ENCODE peak calls at places on chromosomes 16 and 17, in five cellular contexts. One of them, this sample, is unnamed.

GRCh38 chr17:33436321-33436720 is 143.2 kb upstream of the ASIC2 start:
- DNase-seq in mammary epithelial cell: peak; percentile 37
- DNase-seq in left ventricle myocardium inferior: no peak
- DNase-seq in breast epithelium: no peak
- DNase-seq in small intestine: no peak
- DNase-seq in this sample: no peak

GRCh38 chr16:787978-788398 is at the start of gene RPUSD1:
- DNase-seq in mammary epithelial cell: no peak
- DNase-seq in left ventricle myocardium inferior: peak; percentile 25
- DNase-seq in breast epithelium: no peak
- DNase-seq in small intestine: no peak
- DNase-seq in this sample: peak; percentile 48

GRCh38 chr16:66984902-66985311 is 3.5 kb upstream of the CES4A start:
- DNase-seq in mammary epithelial cell: no peak
- DNase-seq in left ventricle myocardium inferior: no peak
- DNase-seq in breast epithelium: no peak
- DNase-seq in small intestine: no peak
- DNase-seq in this sample: no peak

GRCh38 chr16:89811321-89811720 is 5.1 kb downstream of the FANCA start:
- DNase-seq in mammary epithelial cell: no peak
- DNase-seq in left ventricle myocardium inferior: no peak
- DNase-seq in breast epithelium: no peak
- DNase-seq in small intestine: peak; percentile 36
- DNase-seq in this sample: no peak

GRCh38 chr17:64213995-64214507 is 49.0 kb downstream of the TEX2 start:
- DNase-seq in mammary epithelial cell: no peak
- DNase-seq in left ventricle myocardium inferior: no peak
- DNase-seq in breast epithelium: no peak
- DNase-seq in small intestine: no peak
- DNase-seq in this sample: no peak

GRCh38 chr16:50021509-50021908 is 3.5 kb upstream of the CNEP1R1 start:
- DNase-seq in mammary epithelial cell: peak; percentile 3
- DNase-seq in left ventricle myocardium inferior: no peak
- DNase-seq in breast epithelium: no peak
- DNase-seq in small intestine: no peak
- DNase-seq in this sample: no peak

GRCh38 chr16:74862743-74863244 is 88.2 kb upstream of the FA2H start:
- DNase-seq in mammary epithelial cell: peak; percentile 49
- DNase-seq in left ventricle myocardium inferior: no peak
- DNase-seq in breast epithelium: no peak
- DNase-seq in small intestine: peak; percentile 70
- DNase-seq in this sample: peak; percentile 45

GRCh38 chr17:81387235-81388060 is 7.8 kb upstream of the BAHCC1 start:
- DNase-seq in mammary epithelial cell: no peak
- DNase-seq in left ventricle myocardium inferior: peak; percentile 59
- DNase-seq in breast epithelium: no peak
- DNase-seq in small intestine: peak; percentile 74
- DNase-seq in this sample: no peak

GRCh38 chr16:28863929-28864886 is 565 bp downstream of the SH2B1 start:
- DNase-seq in mammary epithelial cell: peak; percentile 29
- DNase-seq in left ventricle myocardium inferior: no peak
- DNase-seq in breast epithelium: no peak
- DNase-seq in small intestine: peak; percentile 76
- DNase-seq in this sample: no peak

GRCh38 chr16:88458039-88458772 is 5.1 kb downstream of the ZFPM1 start:
- DNase-seq in mammary epithelial cell: no peak
- DNase-seq in left ventricle myocardium inferior: no peak
- DNase-seq in breast epithelium: no peak
- DNase-seq in small intestine: no peak
- DNase-seq in this sample: no peak
- H3K4me1 ChIP-seq in mammary epithelial cell: peaks cover 25% of the 10 kb centered on the region
- H3K4me1 ChIP-seq in left ventricle myocardium inferior: peaks cover 49% of the 10 kb centered on the region
- H3K4me1 ChIP-seq in breast epithelium: peaks cover 10% of the 10 kb centered on the region
- H3K4me1 ChIP-seq in small intestine: peaks cover 2% of the 10 kb centered on the region
- H3K4me1 ChIP-seq in this sample: peaks cover 25% of the 10 kb centered on the region

DNA sequence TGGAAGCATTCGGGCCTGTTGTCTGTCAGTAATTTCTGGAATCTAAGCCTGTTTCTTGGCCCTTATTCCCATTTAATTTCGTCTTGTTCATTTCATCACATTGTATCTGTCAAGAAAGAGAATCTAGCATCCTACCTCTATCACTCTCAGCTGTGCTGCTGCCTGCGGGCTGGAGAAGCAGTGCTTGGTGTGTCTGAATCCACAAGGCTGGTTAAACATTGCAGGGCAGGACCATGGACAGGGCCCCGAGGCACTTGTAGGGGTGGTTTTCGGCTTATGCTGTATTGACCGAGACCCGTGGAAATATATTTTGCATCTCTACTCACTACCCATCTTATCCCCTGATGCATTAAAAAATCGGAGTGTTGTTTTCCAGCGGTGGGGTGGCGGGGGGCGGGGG is 3.1 kb downstream of the RAB11FIP4 start:
- DNase-seq in mammary epithelial cell: no peak
- DNase-seq in left ventricle myocardium inferior: peak; percentile 58
- DNase-seq in breast epithelium: no peak
- DNase-seq in small intestine: peak; percentile 20
- DNase-seq in this sample: no peak
- H3K4me3 ChIP-seq in mammary epithelial cell: no peak overlapping the region
- H3K4me3 ChIP-seq in left ventricle myocardium inferior: no peak overlapping the region
- H3K4me3 ChIP-seq in breast epithelium: no peak overlapping the region
- H3K4me3 ChIP-seq in small intestine: no peak overlapping the region
- H3K4me3 ChIP-seq in this sample: no peak overlapping the region

GRCh38 chr17:76500074-76500744 is 1.0 kb downstream of the RHBDF2 start:
- DNase-seq in mammary epithelial cell: peak; percentile 38
- DNase-seq in left ventricle myocardium inferior: no peak
- DNase-seq in breast epithelium: no peak
- DNase-seq in small intestine: no peak
- DNase-seq in this sample: no peak
- H3K27ac ChIP-seq in mammary epithelial cell: peak overlapping the region; percentile 70
- H3K27ac ChIP-seq in left ventricle myocardium inferior: peak overlapping the region; percentile 97
- H3K27ac ChIP-seq in breast epithelium: peak overlapping the region; percentile 81
- H3K27ac ChIP-seq in small intestine: peak overlapping the region; percentile 8
- H3K27ac ChIP-seq in this sample: no peak overlapping the region

DNA sequence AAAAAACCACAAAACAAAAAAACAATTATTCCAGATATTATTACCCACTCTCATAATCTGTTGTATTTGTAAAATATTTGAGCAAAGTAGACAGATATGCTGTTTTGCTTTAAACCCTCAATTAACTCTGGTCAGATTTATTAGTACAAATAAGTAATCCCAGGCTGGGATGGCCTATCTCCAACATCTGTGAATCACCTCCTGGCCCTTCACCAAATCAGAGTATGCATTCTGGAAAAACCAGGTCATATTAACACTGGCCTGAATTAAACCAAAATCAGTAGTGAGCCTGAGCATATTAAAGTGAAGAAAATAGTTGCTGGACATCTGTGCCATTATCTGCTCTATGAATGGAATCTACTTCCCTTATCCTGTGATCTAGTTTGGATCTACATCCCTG is 41.0 kb downstream of the STAT3 start:
- DNase-seq in mammary epithelial cell: peak; percentile 77
- DNase-seq in left ventricle myocardium inferior: no peak
- DNase-seq in breast epithelium: no peak
- DNase-seq in small intestine: peak; percentile 25
- DNase-seq in this sample: no peak
- H3K4me1 ChIP-seq in mammary epithelial cell: peaks cover 11% of the 10 kb centered on the region
- H3K4me1 ChIP-seq in left ventricle myocardium inferior: peaks cover 60% of the 10 kb centered on the region
- H3K4me1 ChIP-seq in breast epithelium: peaks cover 4% of the 10 kb centered on the region
- H3K4me1 ChIP-seq in small intestine: peaks cover 7% of the 10 kb centered on the region
- H3K4me1 ChIP-seq in this sample: peaks cover 17% of the 10 kb centered on the region

GRCh38 chr16:69325784-69326171 is 4.6 kb downstream of the PDF start:
- DNase-seq in mammary epithelial cell: no peak
- DNase-seq in left ventricle myocardium inferior: no peak
- DNase-seq in breast epithelium: no peak
- DNase-seq in small intestine: no peak
- DNase-seq in this sample: no peak
- H3K4me3 ChIP-seq in mammary epithelial cell: no peak overlapping the region
- H3K4me3 ChIP-seq in left ventricle myocardium inferior: no peak overlapping the region
- H3K4me3 ChIP-seq in breast epithelium: no peak overlapping the region
- H3K4me3 ChIP-seq in small intestine: no peak overlapping the region
- H3K4me3 ChIP-seq in this sample: no peak overlapping the region

GRCh38 chr16:24535827-24536226 is 3.5 kb upstream of the RBBP6 start:
- DNase-seq in mammary epithelial cell: no peak
- DNase-seq in left ventricle myocardium inferior: no peak
- DNase-seq in breast epithelium: no peak
- DNase-seq in small intestine: no peak
- DNase-seq in this sample: no peak

GRCh38 chr16:24539295-24539849 is at the start of gene RBBP6:
- DNase-seq in mammary epithelial cell: peak; percentile 96
- DNase-seq in left ventricle myocardium inferior: peak; percentile 94
- DNase-seq in breast epithelium: peak; percentile 94
- DNase-seq in small intestine: peak; percentile 96
- DNase-seq in this sample: peak; percentile 94

GRCh38 chr16:24538756-24539294 is 541 bp upstream of the RBBP6 start:
- DNase-seq in mammary epithelial cell: no peak
- DNase-seq in left ventricle myocardium inferior: no peak
- DNase-seq in breast epithelium: no peak
- DNase-seq in small intestine: peak; percentile 84
- DNase-seq in this sample: no peak

GRCh38 chr16:24536671-24537070 is 2.7 kb upstream of the RBBP6 start:
- DNase-seq in mammary epithelial cell: no peak
- DNase-seq in left ventricle myocardium inferior: no peak
- DNase-seq in breast epithelium: no peak
- DNase-seq in small intestine: no peak
- DNase-seq in this sample: no peak

GRCh38 chr16:24537474-24538337 is 1.7 kb upstream of the RBBP6 start:
- DNase-seq in mammary epithelial cell: no peak
- DNase-seq in left ventricle myocardium inferior: no peak
- DNase-seq in breast epithelium: no peak
- DNase-seq in small intestine: no peak
- DNase-seq in this sample: no peak
- H3K27ac ChIP-seq in mammary epithelial cell: no peak overlapping the region
- H3K27ac ChIP-seq in left ventricle myocardium inferior: no peak overlapping the region
- H3K27ac ChIP-seq in breast epithelium: no peak overlapping the region
- H3K27ac ChIP-seq in small intestine: no peak overlapping the region
- H3K27ac ChIP-seq in this sample: no peak overlapping the region

DNA sequence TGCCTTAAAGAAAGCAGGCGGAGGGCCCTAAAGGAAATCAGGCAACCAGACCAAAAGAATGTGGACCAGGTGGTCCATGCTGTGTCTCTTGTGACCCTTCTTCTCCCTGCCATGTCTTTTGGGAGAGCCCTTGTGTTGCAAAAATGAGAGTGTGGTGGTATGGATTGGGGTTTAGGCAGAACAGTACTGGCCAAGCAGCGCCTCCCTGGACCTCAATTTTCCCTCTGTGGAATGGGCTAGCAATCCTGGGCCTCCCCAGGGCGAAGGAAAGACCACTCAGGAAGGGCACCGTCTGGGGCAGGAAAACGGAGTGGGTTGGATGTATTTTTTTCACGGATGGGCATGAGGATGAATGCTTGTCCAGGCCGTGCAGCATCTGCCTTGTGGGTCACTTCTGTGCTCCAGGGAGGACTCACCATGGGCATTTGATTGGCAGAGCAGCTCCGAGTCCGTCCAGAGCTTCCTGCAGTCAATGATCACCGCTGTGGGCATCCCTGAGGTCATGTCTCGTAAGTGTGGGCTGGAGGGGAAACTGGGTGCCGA is 7.6 kb upstream of the NLRC5 start:
- DNase-seq in mammary epithelial cell: no peak
- DNase-seq in left ventricle myocardium inferior: no peak
- DNase-seq in breast epithelium: no peak
- DNase-seq in small intestine: no peak
- DNase-seq in this sample: no peak
- H3K4me1 ChIP-seq in mammary epithelial cell: peaks cover 14% of the 10 kb centered on the region
- H3K4me1 ChIP-seq in left ventricle myocardium inferior: peaks cover 36% of the 10 kb centered on the region
- H3K4me1 ChIP-seq in breast epithelium: no peaks in the 10 kb centered on the region
- H3K4me1 ChIP-seq in small intestine: peaks cover 4% of the 10 kb centered on the region
- H3K4me1 ChIP-seq in this sample: peaks cover 11% of the 10 kb centered on the region

This sample was measured in SJSA1.